ENCODE peak calls at places on chromosomes 3 and 15, in ten cellular contexts. Q is 8988T; O is CD4-positive, alpha-beta T cell; V is stimulated activated CD8-positive, alpha-beta memory T cell treated with anti-CD3 and anti-CD28 coated beads, Interleukin-2, amount 100 ng/mL, for 48 hours; R is left colon; W is islet precursor cell; D is stimulated activated CD4-positive, alpha-beta T cell treated with anti-CD3 and anti-CD28 coated beads, Interleukin-4, amount 100 ng/mL, for 24 hours; M is Right ventricle myocardium superior; S is GM19239; J is AG09309. P is an unnamed sample.

GRCh38 chr3:194225988-194226663 is 90.2 kb downstream of the HES1 start:
- DNase-seq in Q (no peak), O (no peak), V (no peak), R (no peak), W (peak), D (no peak), M (no peak), S (no peak), J (no peak), P (peak)

GRCh38 chr15:70065006-70065722 is 32.6 kb downstream of the TLE3 start:
- DNase-seq in Q (no peak), O (no peak), V (no peak), R (peak), W (no peak), D (no peak), M (no peak), S (no peak), J (no peak), P (no peak)

GRCh38 chr3:195260286-195260905 is 10.6 kb downstream of the XXYLT1 start:
- DNase-seq in Q (peak), O (no peak), V (no peak), R (peak), W (peak), D (no peak), M (peak), S (no peak), J (no peak), P (no peak)

GRCh38 chr15:68214838-68215234 is 9.7 kb upstream of the CALML4 start:
- DNase-seq in Q (no peak), O (no peak), V (no peak), R (no peak), W (no peak), D (no peak), M (no peak), S (no peak), J (no peak), P (no peak)

GRCh38 chr3:37544869-37545352 is 316.8 kb upstream of the CTDSPL start:
- DNase-seq in Q (no peak), O (no peak), V (no peak), R (no peak), W (no peak), D (no peak), M (no peak), S (no peak), J (no peak), P (no peak)

GRCh38 chr3:178483704-178484103 is 52.5 kb upstream of the KCNMB2 start:
- DNase-seq in Q (no peak), O (no peak), V (no peak), R (no peak), W (no peak), D (no peak), M (no peak), S (no peak), J (peak), P (no peak)

GRCh38 chr3:156776046-156776445 is 50.1 kb upstream of the LEKR1 start:
- DNase-seq in Q (no peak), O (no peak), V (no peak), R (no peak), W (no peak), D (no peak), M (no peak), S (no peak), J (no peak), P (no peak)

GRCh38 chr3:53337167-53337940 is 10.0 kb downstream of the DCP1A start:
- DNase-seq in Q (no peak), O (no peak), V (no peak), R (no peak), W (no peak), D (no peak), M (no peak), S (no peak), J (no peak), P (no peak)

GRCh38 chr3:190281308-190282051 is 40.8 kb downstream of the CLDN1 start:
- DNase-seq in Q (no peak), O (no peak), V (no peak), R (no peak), W (no peak), D (no peak), M (no peak), S (no peak), J (no peak), P (no peak)

GRCh38 chr3:182486459-182486858 is 306.8 kb upstream of the ATP11B start:
- DNase-seq in Q (no peak), O (no peak), V (no peak), R (no peak), W (no peak), D (no peak), M (no peak), S (no peak), J (no peak), P (no peak)

P was measured in COLO829.